ENCODE peak calls at places on chromosome 2, in four cellular contexts. H, Z, M and A are unnamed samples.

GRCh38 chr2:241559489-241560180 is 1.1 kb downstream of the BOK start:
- DNase-seq in M (peak), H (peak), Z (peak), A (no peak)

GRCh38 chr2:28366149-28366495 is 26.5 kb upstream of the FOSL2 start:
- DNase-seq in Z (no peak), H (no peak), M (no peak), A (no peak)

GRCh38 chr2:148303166-148303565 is 282.3 kb downstream of the MBD5 start:
- DNase-seq in Z (no peak), M (no peak), H (no peak), A (peak)

GRCh38 chr2:235594041-235594440 is 100.2 kb downstream of the AGAP1 start:
- DNase-seq in H (peak), Z (peak), M (peak), A (no peak)

GRCh38 chr2:154452906-154453493 is 245.5 kb upstream of the KCNJ3 start:
- DNase-seq in M (no peak), H (no peak), Z (no peak), A (no peak)

GRCh38 chr2:14633031-14633430 is 514 bp downstream of the LRATD1 start:
- DNase-seq in M (no peak), Z (no peak), H (no peak), A (peak)

GRCh38 chr2:111715987-111716900 is 167.7 kb downstream of the ANAPC1 start:
- DNase-seq in H (peak), Z (no peak), M (no peak), A (no peak)

GRCh38 chr2:120108049-120108448 is 95.2 kb downstream of the EPB41L5 start:
- DNase-seq in Z (no peak), H (no peak), M (no peak), A (no peak)

GRCh38 chr2:15554525-15555218 is 6.5 kb downstream of the NBAS start:
- DNase-seq in Z (no peak), H (no peak), M (no peak), A (no peak)

GRCh38 chr2:53880756-53881155 is 21.0 kb upstream of the GPR75 start:
- DNase-seq in H (no peak), M (no peak), Z (no peak), A (no peak)

GRCh38 chr2:37378411-37378810 is 34.0 kb downstream of the QPCT start:
- DNase-seq in H (peak), Z (no peak), M (no peak), A (no peak)

GRCh38 chr2:33321236-33321731 is 155.2 kb upstream of the RASGRP3 start:
- DNase-seq in M (no peak), H (no peak), Z (no peak), A (no peak)

GRCh38 chr2:62431512-62431911 is 74.5 kb downstream of the TMEM17 start:
- DNase-seq in Z (no peak), M (no peak), H (no peak), A (no peak)

GRCh38 chr2:105396254-105397024 is 2.4 kb downstream of the FHL2 start:
- DNase-seq in Z (peak), M (peak), H (peak), A (no peak)

GRCh38 chr2:99552529-99552928 is 62.7 kb upstream of the REV1 start:
- DNase-seq in H (no peak), M (no peak), Z (no peak), A (no peak)

GRCh38 chr2:8061219-8061618 is 620.6 kb upstream of the ID2 start:
- DNase-seq in M (no peak), Z (no peak), H (peak), A (no peak)

GRCh38 chr2:218961229-218961628 is 1.8 kb downstream of the CDK5R2 start:
- DNase-seq in M (no peak), H (no peak), Z (no peak), A (no peak)

GRCh38 chr2:16192416-16193216 is 252.3 kb downstream of the MYCN start:
- DNase-seq in Z (no peak), H (no peak), M (no peak), A (no peak)

GRCh38 chr2:63665806-63666205 is 77.0 kb downstream of the MDH1 start:
- DNase-seq in M (no peak), H (no peak), Z (no peak), A (no peak)

GRCh38 chr2:142220239-142220638 is 89.4 kb upstream of the LRP1B start:
- DNase-seq in Z (no peak), H (no peak), M (no peak), A (no peak)

GRCh38 chr2:25955036-25955435 is 27.3 kb downstream of the KIF3C start:
- DNase-seq in M (no peak), Z (no peak), H (no peak), A (no peak)

GRCh38 chr2:25960396-25960795 is 21.9 kb downstream of the KIF3C start:
- DNase-seq in M (no peak), Z (no peak), H (no peak), A (no peak)

GRCh38 chr2:25957743-25958142 is 24.6 kb downstream of the KIF3C start:
- DNase-seq in Z (no peak), H (no peak), M (no peak), A (no peak)

GRCh38 chr2:25954199-25954752 is 28.0 kb downstream of the KIF3C start:
- DNase-seq in Z (no peak), M (no peak), H (peak), A (peak)

DNA sequence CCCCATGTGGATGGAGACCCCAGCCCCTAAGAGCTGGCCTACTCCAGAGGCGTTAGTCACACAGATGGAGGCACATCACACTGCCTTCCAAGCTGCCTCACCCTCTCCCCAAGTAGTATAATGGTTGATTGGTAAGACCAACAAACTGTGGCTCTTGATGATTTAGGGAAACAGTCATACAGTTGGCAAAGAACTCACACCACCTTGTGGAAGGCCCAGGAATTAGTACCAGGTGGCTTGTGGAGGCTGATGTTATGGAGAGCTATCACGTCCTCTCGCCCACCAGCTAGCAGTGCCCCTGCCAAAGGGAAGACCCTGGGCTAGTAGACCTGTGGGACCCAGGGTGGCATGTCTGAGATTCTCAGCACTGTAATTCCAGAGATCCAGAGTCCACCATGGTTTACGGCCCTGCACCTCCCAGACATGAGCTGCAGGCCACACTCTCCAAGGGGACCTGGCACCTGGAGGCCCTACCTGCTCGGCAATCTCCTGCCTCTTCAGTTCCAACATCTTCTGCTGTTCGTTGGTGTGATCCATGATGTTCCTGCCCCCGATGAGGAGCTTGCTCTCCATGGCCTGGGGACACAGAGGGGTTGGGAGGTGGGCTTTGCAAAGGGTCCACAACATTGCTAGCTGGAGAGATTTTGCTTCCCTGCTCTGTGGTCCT is 26.3 kb downstream of the KIF3C start:
- DNase-seq in H (peak), Z (no peak), M (no peak), A (no peak)
- TF ChIP-seq HMGXB4 in H (no peak), Z (no peak), M (no peak), A (no peak)

GRCh38 chr2:112794841-112795240 is 10.5 kb upstream of the IL1A start:
- DNase-seq in Z (no peak), M (no peak), H (no peak), A (no peak)

GRCh38 chr2:112794131-112794733 is 9.9 kb upstream of the IL1A start:
- DNase-seq in H (peak), Z (peak), M (peak), A (no peak)

GRCh38 chr2:112799291-112799975 is 15.1 kb upstream of the IL1A start:
- DNase-seq in M (no peak), Z (no peak), H (no peak), A (no peak)

GRCh38 chr2:112793449-112793978 is 9.2 kb upstream of the IL1A start:
- DNase-seq in M (no peak), H (no peak), Z (no peak), A (no peak)

DNA sequence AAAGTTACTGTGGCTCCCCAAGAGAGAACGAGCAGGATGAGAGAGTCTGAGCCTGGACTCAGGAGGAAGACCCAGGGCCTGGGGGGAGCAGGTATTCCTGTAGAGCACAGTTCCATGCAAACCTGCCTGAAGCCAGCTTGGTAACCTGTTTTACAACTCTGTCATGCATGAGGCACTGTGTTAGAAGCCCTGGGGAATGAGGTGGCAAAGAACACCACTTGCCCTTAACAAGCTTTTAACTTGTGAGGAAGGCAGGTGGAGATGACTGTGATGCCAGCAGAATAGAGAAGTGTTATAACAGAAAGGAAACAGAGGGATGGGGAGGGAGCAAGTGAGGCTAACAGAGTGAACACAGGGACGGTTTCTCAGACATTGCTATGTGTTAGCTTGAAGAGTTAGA is 11.4 kb upstream of the IL1A start:
- DNase-seq in Z (no peak), H (no peak), M (no peak), A (no peak)
- TF ChIP-seq HMGXB4 in Z (no peak), H (no peak), M (no peak), A (no peak)

DNA sequence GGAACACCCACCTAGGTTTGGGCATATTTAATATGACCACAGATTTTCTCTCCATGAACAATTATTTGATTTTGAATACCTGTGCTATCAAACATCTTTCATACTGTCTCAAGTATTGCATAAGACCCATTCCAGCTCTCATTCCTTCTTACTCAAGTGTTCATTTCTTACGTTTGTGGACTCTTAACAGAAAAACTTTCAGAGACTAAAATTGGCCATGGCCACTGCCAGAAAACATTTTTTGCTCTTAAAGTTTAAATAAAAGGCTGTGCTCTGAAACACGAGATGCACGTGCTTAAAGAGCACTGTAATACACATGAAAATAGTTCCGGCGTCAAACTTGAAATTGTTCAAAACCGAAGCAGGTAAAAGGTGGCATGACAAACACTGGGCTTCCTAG is 89.3 kb downstream of the LIMS1 start:
- DNase-seq in H (no peak), M (no peak), Z (no peak), A (no peak)
- TF ChIP-seq HMGXB4 in H (no peak), M (no peak), Z (no peak), A (no peak)

GRCh38 chr2:46643493-46643892 is 164.1 kb downstream of the TMEM247 start:
- DNase-seq in Z (peak), H (no peak), M (peak), A (no peak)
- TF ChIP-seq HMGXB4 in Z (no peak), H (no peak), M (peak), A (no peak)